ENCODE peak calls at places on chromosomes 13 and 19, in seven cellular contexts. G is stimulated activated naive CD4-positive, alpha-beta T cell; D is tibial artery; K is DMS 273 treated with DMSO at 0.1 percent for 48 hours; H is NCI-H1417; E is activated naive CD4-positive, alpha-beta T cell treated with Interleukin-2 at 50 U/mL for 16 hours; R is amygdala. C is an unnamed sample.

GRCh38 chr13:109344552-109345157 is 441.7 kb downstream of the IRS2 start:
- DNase-seq in G (no peak), D (no peak), K (no peak), H (no peak), E (no peak), R (no peak), C (no peak)

GRCh38 chr19:36081894-36082293 is 27.2 kb downstream of the WDR62 start:
- DNase-seq in G (no peak), D (no peak), K (no peak), H (no peak), E (no peak), R (no peak), C (no peak)

GRCh38 chr19:1074512-1075283 is 7.7 kb downstream of the ARHGAP45 start:
- DNase-seq in G (peak; percentile 96), D (peak; percentile 78), K (peak; percentile 58), H (peak; percentile 96), E (peak; percentile 84), R (no peak), C (peak; percentile 91)

GRCh38 chr19:7202888-7203287 is 91.3 kb downstream of the INSR start:
- DNase-seq in G (no peak), D (no peak), K (no peak), H (no peak), E (no peak), R (no peak), C (no peak)

GRCh38 chr19:2495651-2496316 is 19.9 kb downstream of the GADD45B start:
- DNase-seq in G (no peak), D (no peak), K (no peak), H (no peak), E (no peak), R (no peak), C (no peak)

GRCh38 chr19:55694656-55695491 is 19.8 kb downstream of the EPN1 start:
- DNase-seq in G (no peak), D (no peak), K (no peak), H (no peak), E (no peak), R (no peak), C (no peak)

GRCh38 chr19:48511800-48512503 is at the start of gene LMTK3:
- DNase-seq in G (peak; percentile 85), D (no peak), K (peak; percentile 62), H (peak; percentile 68), E (peak; percentile 76), R (peak; percentile 56), C (peak; percentile 78)

GRCh38 chr19:16435999-16436650 is 35.6 kb downstream of the EPS15L1 start:
- DNase-seq in G (no peak), D (no peak), K (no peak), H (no peak), E (no peak), R (no peak), C (no peak)

GRCh38 chr13:74575729-74576125 is 441.5 kb upstream of the KLF12 start:
- DNase-seq in G (peak; percentile 50), D (peak; percentile 65), K (no peak), H (peak; percentile 73), E (peak; percentile 46), R (peak; percentile 37), C (peak; percentile 61)

GRCh38 chr13:80072231-80072630 is 268.7 kb downstream of the SPRY2 start:
- DNase-seq in G (no peak), D (no peak), K (no peak), H (no peak), E (no peak), R (no peak), C (no peak)

GRCh38 chr13:99228737-99229691 is 28.4 kb downstream of the UBAC2 start:
- DNase-seq in G (no peak), D (no peak), K (no peak), H (no peak), E (no peak), R (no peak), C (no peak)

GRCh38 chr13:51583469-51583874 is 790 bp upstream of the WDFY2 start:
- DNase-seq in G (no peak), D (no peak), K (no peak), H (no peak), E (no peak), R (no peak), C (no peak)

GRCh38 chr19:12778020-12778904 is 2.9 kb upstream of the HOOK2 start:
- DNase-seq in G (peak; percentile 66), D (peak; percentile 73), K (peak; percentile 72), H (peak; percentile 92), E (peak; percentile 51), R (no peak), C (peak; percentile 57)

GRCh38 chr19:51511353-51511752 is 9.8 kb upstream of the SIGLEC12 start:
- DNase-seq in G (no peak), D (no peak), K (no peak), H (no peak), E (no peak), R (no peak), C (no peak)

GRCh38 chr13:36526897-36527296 is 94.6 kb downstream of the CCNA1 start:
- DNase-seq in G (no peak), D (no peak), K (no peak), H (peak; percentile 2), E (no peak), R (no peak), C (no peak)

GRCh38 chr19:57016491-57016890 is 103.3 kb upstream of the USP29 start:
- DNase-seq in G (no peak), D (no peak), K (no peak), H (no peak), E (no peak), R (no peak), C (no peak)

GRCh38 chr19:2294377-2295335 is 12.7 kb upstream of the PEAK3 start:
- DNase-seq in G (no peak), D (no peak), K (no peak), H (no peak), E (no peak), R (no peak), C (no peak)

GRCh38 chr13:83065136-83065535 is 817.1 kb downstream of the SLITRK1 start:
- DNase-seq in G (no peak), D (peak; percentile 87), K (no peak), H (no peak), E (no peak), R (no peak), C (no peak)

GRCh38 chr13:32911506-32911905 is 104.7 kb upstream of the KL start:
- DNase-seq in G (peak; percentile 12), D (no peak), K (peak; percentile 5), H (peak; percentile 19), E (no peak), R (no peak), C (peak; percentile 21)

GRCh38 chr13:72920097-72920496 is 138.2 kb downstream of the PIBF1 start:
- DNase-seq in G (no peak), D (no peak), K (no peak), H (no peak), E (no peak), R (no peak), C (no peak)

GRCh38 chr13:81487151-81487550 is 1146.2 kb upstream of the SPRY2 start:
- DNase-seq in G (no peak), D (no peak), K (peak; percentile 11), H (peak; percentile 40), E (no peak), R (no peak), C (no peak)

GRCh38 chr13:25945596-25945995 is 106.2 kb downstream of the SHISA2 start:
- DNase-seq in G (no peak), D (no peak), K (no peak), H (no peak), E (no peak), R (no peak), C (no peak)

GRCh38 chr19:2363419-2363818 is 3.4 kb downstream of the TMPRSS9 start:
- DNase-seq in G (no peak), D (no peak), K (no peak), H (no peak), E (no peak), R (no peak), C (no peak)

GRCh38 chr13:99686157-99686572 is 184.9 kb downstream of the TM9SF2 start:
- DNase-seq in G (no peak), D (no peak), K (no peak), H (no peak), E (no peak), R (no peak), C (no peak)

GRCh38 chr13:93248627-93249047 is 22.0 kb downstream of the GPC6 start:
- DNase-seq in G (no peak), D (no peak), K (no peak), H (peak; percentile 73), E (no peak), R (no peak), C (no peak)

GRCh38 chr19:30480097-30480496 is 107.9 kb downstream of the ZNF536 start:
- DNase-seq in G (no peak), D (no peak), K (no peak), H (no peak), E (no peak), R (no peak), C (no peak)

GRCh38 chr19:29578349-29578748 is 27.7 kb upstream of the POP4 start:
- DNase-seq in G (no peak), D (no peak), K (no peak), H (no peak), E (no peak), R (no peak), C (no peak)

GRCh38 chr13:72932250-72932649 is 126.6 kb upstream of the KLF5 start:
- DNase-seq in G (no peak), D (no peak), K (no peak), H (no peak), E (no peak), R (no peak), C (no peak)

GRCh38 chr19:54433697-54434096 is 15.3 kb upstream of the LENG8 start:
- DNase-seq in G (no peak), D (no peak), K (no peak), H (no peak), E (no peak), R (no peak), C (no peak)

GRCh38 chr13:34207334-34207733 is 389.4 kb downstream of the RFC3 start:
- DNase-seq in G (no peak), D (no peak), K (no peak), H (no peak), E (no peak), R (no peak), C (no peak)

GRCh38 chr13:112245959-112246358 is 130.2 kb upstream of the SPACA7 start:
- DNase-seq in G (no peak), D (no peak), K (no peak), H (no peak), E (no peak), R (no peak), C (no peak)

GRCh38 chr13:113114511-113115362 is 7.9 kb upstream of the F10 start:
- DNase-seq in G (no peak), D (peak; percentile 9), K (no peak), H (no peak), E (no peak), R (no peak), C (no peak)

GRCh38 chr19:48678201-48678600 is 5.4 kb upstream of the NTN5 start:
- DNase-seq in G (no peak), D (no peak), K (no peak), H (no peak), E (no peak), R (no peak), C (no peak)

GRCh38 chr19:41955521-41955920 is 3.6 kb downstream of the RABAC1 start:
- DNase-seq in G (no peak), D (no peak), K (no peak), H (no peak), E (no peak), R (no peak), C (no peak)